ENCODE peak calls at places on chromosomes 13 and 19, in nine cellular contexts. A is stomach, J is vagina, F is transverse colon, E is lower leg skin, I is testis, N is A549, K is Peyer's patch, X is adrenal gland. Q is an unnamed sample.

GRCh38 chr19:9043524-9043923 is 33.3 kb upstream of the MUC16 start:
- DNase-seq in A (no peak), J (no peak), F (no peak), E (no peak), I (no peak), N (no peak), K (no peak), X (no peak), Q (no peak)

GRCh38 chr13:92963029-92963428 is 263.6 kb upstream of the GPC6 start:
- DNase-seq in A (no peak), J (no peak), F (no peak), E (no peak), I (no peak), N (no peak), K (no peak), X (no peak), Q (no peak)

GRCh38 chr19:38173324-38174041 is 50.5 kb downstream of the DPF1 start:
- DNase-seq in A (peak; percentile 28), J (no peak), F (no peak), E (peak; percentile 72), I (no peak), N (no peak), K (peak; percentile 87), X (peak; percentile 94), Q (no peak)

GRCh38 chr19:54916822-54917221 is 10.9 kb downstream of the NCR1 start:
- DNase-seq in A (no peak), J (no peak), F (no peak), E (no peak), I (no peak), N (no peak), K (no peak), X (no peak), Q (no peak)

GRCh38 chr13:44365008-44365407 is 8.6 kb upstream of the SERP2 start:
- DNase-seq in A (no peak), J (no peak), F (no peak), E (no peak), I (no peak), N (no peak), K (no peak), X (no peak), Q (no peak)

GRCh38 chr13:48561461-48562224 is 28.8 kb upstream of the RCBTB2 start:
- DNase-seq in A (no peak), J (no peak), F (no peak), E (no peak), I (no peak), N (no peak), K (no peak), X (no peak), Q (peak; percentile 63)

GRCh38 chr19:12828494-12828893 is 5.9 kb downstream of the RTBDN start:
- DNase-seq in A (peak; percentile 49), J (no peak), F (peak; percentile 67), E (no peak), I (no peak), N (no peak), K (peak; percentile 81), X (peak; percentile 79), Q (peak; percentile 58)

GRCh38 chr13:36919833-36920611 is at the start of gene SMAD9:
- DNase-seq in A (peak; percentile 82), J (no peak), F (peak; percentile 79), E (peak; percentile 46), I (peak; percentile 86), N (peak; percentile 18), K (peak; percentile 65), X (peak; percentile 78), Q (peak; percentile 72)

GRCh38 chr13:42348576-42348975 is 76.6 kb downstream of the AKAP11 start:
- DNase-seq in A (no peak), J (no peak), F (no peak), E (no peak), I (no peak), N (no peak), K (no peak), X (no peak), Q (no peak)

GRCh38 chr13:45415112-45415511 is 3.1 kb downstream of the SLC25A30 start:
- DNase-seq in A (no peak), J (no peak), F (no peak), E (no peak), I (no peak), N (no peak), K (no peak), X (no peak), Q (no peak)

GRCh38 chr13:113839536-113840204 is 24.2 kb downstream of the GAS6 start:
- DNase-seq in A (peak; percentile 81), J (no peak), F (peak; percentile 81), E (no peak), I (peak; percentile 60), N (no peak), K (peak; percentile 79), X (no peak), Q (no peak)

DNA sequence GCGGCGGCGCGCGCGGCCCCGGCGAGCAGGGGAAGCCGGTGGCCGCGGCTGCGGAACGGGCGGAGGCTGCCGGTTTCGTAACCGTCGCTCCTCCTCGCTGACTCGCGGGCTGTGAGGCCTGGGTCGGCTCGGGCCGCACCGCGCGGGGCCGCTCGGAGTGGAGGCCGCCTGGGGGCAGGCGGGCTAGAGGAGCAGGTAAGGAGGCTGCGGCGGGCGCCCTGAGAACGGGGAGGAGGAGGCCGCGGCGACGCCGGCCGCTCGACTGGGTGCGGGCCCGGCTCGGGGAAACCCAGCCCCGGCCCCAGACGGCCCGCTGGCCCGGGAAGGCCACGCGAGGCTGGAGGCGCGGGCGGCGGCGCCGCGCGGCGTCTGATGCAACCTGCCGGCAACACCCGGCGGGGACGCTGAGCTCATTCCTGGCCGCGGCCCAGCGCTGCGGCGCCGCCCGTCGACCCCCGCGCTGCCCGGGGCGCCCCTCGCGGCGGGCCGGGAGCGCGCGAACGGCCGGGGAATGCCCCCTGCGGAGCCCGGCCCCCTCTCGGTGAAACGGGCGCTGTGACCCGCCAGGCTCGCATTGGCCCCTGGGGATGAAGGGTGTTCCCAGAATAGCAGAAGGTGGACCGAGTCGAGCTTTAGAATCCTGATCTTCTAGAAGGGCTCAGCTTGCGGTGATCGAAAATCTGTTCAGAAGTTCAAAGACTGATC is at the start of gene CEBPG:
- DNase-seq in A (peak; percentile 55), J (no peak), F (peak; percentile 68), E (no peak), I (peak; percentile 54), N (no peak), K (no peak), X (peak; percentile 67), Q (peak; percentile 95)
- TF ChIP-seq POLR2A in A (no peak), J (no peak), F (no peak), E (peak; percentile 35), I (no peak), N (peak; percentile 73), K (peak; percentile 81), X (peak; percentile 83), Q (peak; percentile 87)

GRCh38 chr19:19169236-19170052 is 619 bp downstream of the MEF2B start:
- DNase-seq in A (no peak), J (no peak), F (no peak), E (no peak), I (no peak), N (no peak), K (no peak), X (no peak), Q (no peak)
- TF ChIP-seq POLR2A in A (no peak), J (no peak), F (no peak), E (no peak), I (no peak), N (no peak), K (no peak), X (no peak), Q (no peak)

DNA sequence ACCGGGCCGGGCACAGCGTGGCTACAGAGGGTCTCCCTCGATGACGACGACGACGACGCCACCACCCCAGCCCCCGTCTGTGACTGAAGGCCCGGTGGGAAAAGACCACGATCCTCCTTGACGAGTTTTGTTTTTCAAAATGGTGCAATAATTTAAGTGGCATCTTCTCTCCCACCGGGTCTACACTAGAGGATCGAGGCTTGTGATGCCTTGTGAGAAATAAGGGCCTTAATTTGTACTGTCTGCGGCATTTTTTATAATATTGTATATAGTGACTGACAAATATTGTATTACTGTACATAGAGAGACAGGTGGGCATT is 2.5 kb downstream of the KLF2 start:
- DNase-seq in A (no peak), J (no peak), F (no peak), E (no peak), I (no peak), N (no peak), K (no peak), X (no peak), Q (no peak)
- TF ChIP-seq POLR2A in A (no peak), J (no peak), F (no peak), E (no peak), I (no peak), N (no peak), K (no peak), X (no peak), Q (no peak)

GRCh38 chr19:17110599-17110966 is 35.0 kb downstream of the MYO9B start:
- DNase-seq in A (no peak), J (no peak), F (no peak), E (no peak), I (no peak), N (no peak), K (no peak), X (no peak), Q (no peak)

GRCh38 chr19:17109300-17109699 is 33.7 kb downstream of the MYO9B start:
- DNase-seq in A (no peak), J (no peak), F (no peak), E (no peak), I (no peak), N (no peak), K (no peak), X (no peak), Q (no peak)

GRCh38 chr19:17108453-17108784 is 32.8 kb downstream of the MYO9B start:
- DNase-seq in A (no peak), J (no peak), F (no peak), E (no peak), I (no peak), N (no peak), K (no peak), X (no peak), Q (no peak)

GRCh38 chr19:17111766-17112165 is 36.2 kb downstream of the MYO9B start:
- DNase-seq in A (no peak), J (no peak), F (no peak), E (no peak), I (no peak), N (no peak), K (no peak), X (no peak), Q (no peak)

GRCh38 chr19:17109962-17110598 is 34.5 kb downstream of the MYO9B start:
- DNase-seq in A (peak; percentile 45), J (no peak), F (peak; percentile 65), E (peak; percentile 61), I (peak; percentile 42), N (no peak), K (no peak), X (peak; percentile 77), Q (no peak)
- TF ChIP-seq POLR2A in A (no peak), J (no peak), F (no peak), E (no peak), I (no peak), N (no peak), K (no peak), X (no peak), Q (no peak)